ENCODE peak calls at places on chromosomes 2 and 18, in seven cellular contexts. One of them, this sample, is unnamed. For H3K4me1, the result is how much of the 10 kb centered on the place peaks cover.

GRCh38 chr2:173654146-173654895 is 299.6 kb downstream of the CDCA7 start:
- DNase-seq in sigmoid colon: no peak
- DNase-seq in A673: no peak
- DNase-seq in fibroblast of lung: no peak
- DNase-seq in uterus: no peak
- DNase-seq in heart right ventricle: no peak
- DNase-seq in Peyer's patch: no peak
- DNase-seq in this sample: no peak

GRCh38 chr2:156779416-156780117 is 343.4 kb downstream of the GPD2 start:
- DNase-seq in Peyer's patch: no peak
- DNase-seq in A673: no peak
- DNase-seq in sigmoid colon: no peak
- DNase-seq in fibroblast of lung: no peak
- DNase-seq in heart right ventricle: no peak
- DNase-seq in uterus: no peak
- DNase-seq in this sample: no peak

GRCh38 chr18:51054764-51055163 is 24.8 kb downstream of the SMAD4 start:
- DNase-seq in Peyer's patch: no peak
- DNase-seq in fibroblast of lung: no peak
- DNase-seq in sigmoid colon: no peak
- DNase-seq in uterus: no peak
- DNase-seq in heart right ventricle: no peak
- DNase-seq in A673: no peak
- DNase-seq in this sample: no peak

GRCh38 chr2:141554810-141555209 is 576.0 kb downstream of the LRP1B start:
- DNase-seq in sigmoid colon: no peak
- DNase-seq in fibroblast of lung: peak
- DNase-seq in uterus: no peak
- DNase-seq in heart right ventricle: no peak
- DNase-seq in Peyer's patch: no peak
- DNase-seq in A673: peak
- DNase-seq in this sample: no peak

GRCh38 chr2:73920577-73921545 is 5.8 kb upstream of the DGUOK start:
- DNase-seq in fibroblast of lung: peak
- DNase-seq in heart right ventricle: peak
- DNase-seq in sigmoid colon: peak
- DNase-seq in uterus: peak
- DNase-seq in A673: peak
- DNase-seq in Peyer's patch: peak
- DNase-seq in this sample: no peak

GRCh38 chr2:194700116-194700515 is 956.9 kb upstream of the SLC39A10 start:
- DNase-seq in uterus: no peak
- DNase-seq in A673: no peak
- DNase-seq in fibroblast of lung: no peak
- DNase-seq in heart right ventricle: no peak
- DNase-seq in sigmoid colon: no peak
- DNase-seq in Peyer's patch: no peak
- DNase-seq in this sample: no peak

GRCh38 chr2:166651080-166651675 is 157.1 kb upstream of the SCN7A start:
- DNase-seq in fibroblast of lung: peak
- DNase-seq in A673: peak
- DNase-seq in Peyer's patch: no peak
- DNase-seq in heart right ventricle: no peak
- DNase-seq in uterus: no peak
- DNase-seq in sigmoid colon: no peak
- DNase-seq in this sample: no peak

GRCh38 chr2:63658176-63658968 is 69.6 kb downstream of the MDH1 start:
- DNase-seq in uterus: no peak
- DNase-seq in Peyer's patch: no peak
- DNase-seq in sigmoid colon: no peak
- DNase-seq in fibroblast of lung: no peak
- DNase-seq in A673: no peak
- DNase-seq in heart right ventricle: no peak
- DNase-seq in this sample: no peak

GRCh38 chr2:24820175-24820513 is 26.9 kb downstream of the CENPO start:
- DNase-seq in A673: no peak
- DNase-seq in Peyer's patch: no peak
- DNase-seq in sigmoid colon: no peak
- DNase-seq in heart right ventricle: no peak
- DNase-seq in uterus: no peak
- DNase-seq in fibroblast of lung: no peak
- DNase-seq in this sample: peak

GRCh38 chr2:228016402-228016801 is 145.0 kb downstream of the DAW1 start:
- DNase-seq in sigmoid colon: no peak
- DNase-seq in uterus: no peak
- DNase-seq in heart right ventricle: no peak
- DNase-seq in Peyer's patch: no peak
- DNase-seq in fibroblast of lung: no peak
- DNase-seq in A673: no peak
- DNase-seq in this sample: no peak

GRCh38 chr18:57784034-57784815 is 18.9 kb downstream of the ATP8B1 start:
- DNase-seq in heart right ventricle: no peak
- DNase-seq in sigmoid colon: no peak
- DNase-seq in fibroblast of lung: peak
- DNase-seq in Peyer's patch: no peak
- DNase-seq in uterus: no peak
- DNase-seq in A673: peak
- DNase-seq in this sample: peak

GRCh38 chr2:172624996-172625395 is 69.1 kb downstream of the PDK1 start:
- DNase-seq in sigmoid colon: no peak
- DNase-seq in heart right ventricle: no peak
- DNase-seq in A673: no peak
- DNase-seq in Peyer's patch: no peak
- DNase-seq in uterus: no peak
- DNase-seq in fibroblast of lung: no peak
- DNase-seq in this sample: no peak

GRCh38 chr2:121253674-121254240 is 31.2 kb downstream of the TFCP2L1 start:
- DNase-seq in fibroblast of lung: no peak
- DNase-seq in heart right ventricle: no peak
- DNase-seq in uterus: no peak
- DNase-seq in A673: no peak
- DNase-seq in Peyer's patch: no peak
- DNase-seq in sigmoid colon: peak
- DNase-seq in this sample: no peak

GRCh38 chr2:226795281-226796011 is 4.2 kb downstream of the IRS1 start:
- DNase-seq in sigmoid colon: peak
- DNase-seq in heart right ventricle: peak
- DNase-seq in fibroblast of lung: peak
- DNase-seq in A673: no peak
- DNase-seq in Peyer's patch: no peak
- DNase-seq in uterus: peak
- DNase-seq in this sample: peak

GRCh38 chr18:49650426-49650891 is 88.6 kb downstream of the LIPG start:
- DNase-seq in heart right ventricle: no peak
- DNase-seq in Peyer's patch: no peak
- DNase-seq in fibroblast of lung: no peak
- DNase-seq in sigmoid colon: no peak
- DNase-seq in uterus: no peak
- DNase-seq in A673: no peak
- DNase-seq in this sample: no peak

GRCh38 chr18:48201952-48202898 is 207.0 kb downstream of the ZBTB7C start:
- DNase-seq in Peyer's patch: no peak
- DNase-seq in A673: no peak
- DNase-seq in fibroblast of lung: no peak
- DNase-seq in uterus: no peak
- DNase-seq in sigmoid colon: no peak
- DNase-seq in heart right ventricle: no peak
- DNase-seq in this sample: no peak

GRCh38 chr2:52536929-52537460 is 1230.6 kb upstream of the CHAC2 start:
- DNase-seq in sigmoid colon: no peak
- DNase-seq in fibroblast of lung: peak
- DNase-seq in uterus: no peak
- DNase-seq in heart right ventricle: no peak
- DNase-seq in A673: no peak
- DNase-seq in Peyer's patch: no peak
- DNase-seq in this sample: no peak

GRCh38 chr2:85387754-85388153 is 22.4 kb downstream of the CAPG start:
- DNase-seq in Peyer's patch: no peak
- DNase-seq in fibroblast of lung: no peak
- DNase-seq in uterus: no peak
- DNase-seq in heart right ventricle: no peak
- DNase-seq in sigmoid colon: peak
- DNase-seq in A673: no peak
- DNase-seq in this sample: no peak

GRCh38 chr2:45712538-45712937 is 61.1 kb downstream of the PRKCE start:
- DNase-seq in heart right ventricle: no peak
- DNase-seq in Peyer's patch: no peak
- DNase-seq in A673: no peak
- DNase-seq in uterus: no peak
- DNase-seq in fibroblast of lung: no peak
- DNase-seq in sigmoid colon: no peak
- DNase-seq in this sample: no peak

GRCh38 chr2:235263205-235264120 is 230.4 kb upstream of the AGAP1 start:
- DNase-seq in sigmoid colon: peak
- DNase-seq in A673: peak
- DNase-seq in heart right ventricle: peak
- DNase-seq in Peyer's patch: peak
- DNase-seq in fibroblast of lung: peak
- DNase-seq in uterus: peak
- DNase-seq in this sample: peak

GRCh38 chr2:54942373-54942772 is 107.9 kb downstream of the RTN4 start:
- DNase-seq in sigmoid colon: no peak
- DNase-seq in Peyer's patch: no peak
- DNase-seq in fibroblast of lung: no peak
- DNase-seq in A673: no peak
- DNase-seq in uterus: no peak
- DNase-seq in heart right ventricle: no peak
- DNase-seq in this sample: no peak

GRCh38 chr2:230927711-230928341 is 2.8 kb upstream of the GPR55 start:
- DNase-seq in sigmoid colon: peak
- DNase-seq in uterus: no peak
- DNase-seq in fibroblast of lung: no peak
- DNase-seq in Peyer's patch: no peak
- DNase-seq in A673: no peak
- DNase-seq in heart right ventricle: no peak
- DNase-seq in this sample: no peak

GRCh38 chr2:215354771-215355695 is 43.2 kb downstream of the ATIC start:
- DNase-seq in uterus: no peak
- DNase-seq in sigmoid colon: no peak
- DNase-seq in fibroblast of lung: peak
- DNase-seq in A673: no peak
- DNase-seq in heart right ventricle: no peak
- DNase-seq in Peyer's patch: no peak
- DNase-seq in this sample: no peak

DNA sequence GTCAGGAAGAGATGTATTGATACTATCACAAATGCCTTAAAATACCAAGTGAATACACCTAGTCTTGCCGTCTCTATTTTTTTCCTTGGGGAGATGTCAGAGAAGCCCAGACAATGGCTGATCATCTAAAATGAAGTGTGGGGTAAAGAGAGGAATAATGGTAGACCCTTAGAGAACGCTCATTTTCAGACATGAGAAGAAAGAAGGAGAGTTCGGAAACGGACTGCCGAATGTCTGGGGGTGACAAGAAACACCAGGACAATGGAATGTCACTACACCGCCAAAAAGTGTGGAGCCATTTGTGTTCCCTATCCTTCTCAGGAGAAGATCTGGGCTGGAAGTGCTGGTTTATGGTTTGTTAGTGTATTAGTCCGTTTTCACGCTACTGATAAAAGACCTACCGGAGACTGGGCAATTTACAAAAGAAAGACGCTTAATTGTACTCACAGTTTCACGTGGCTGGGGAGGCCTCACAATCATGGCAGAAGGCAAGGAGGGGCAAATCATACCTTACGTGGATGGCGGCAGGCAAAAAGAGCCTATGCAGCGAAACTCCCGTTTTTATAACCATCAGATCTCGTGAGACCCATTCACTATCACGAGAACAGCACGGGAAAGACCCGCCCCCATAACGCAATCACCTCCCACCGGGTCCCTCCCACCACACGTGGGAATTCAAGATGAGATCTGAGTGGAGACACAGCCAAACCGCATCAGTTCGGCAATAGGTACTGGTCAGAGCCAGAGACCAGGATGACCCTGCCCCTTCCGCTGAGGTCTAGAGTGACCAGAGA is 743.7 kb downstream of the GALR1 start:
- DNase-seq in heart right ventricle: no peak
- DNase-seq in Peyer's patch: no peak
- DNase-seq in A673: no peak
- DNase-seq in fibroblast of lung: no peak
- DNase-seq in uterus: no peak
- DNase-seq in sigmoid colon: no peak
- DNase-seq in this sample: no peak
- H3K4me3 ChIP-seq in heart right ventricle: no peak
- H3K4me3 ChIP-seq in Peyer's patch: no peak
- H3K4me3 ChIP-seq in A673: no peak
- H3K4me3 ChIP-seq in fibroblast of lung: no peak
- H3K4me3 ChIP-seq in uterus: no peak
- H3K4me3 ChIP-seq in sigmoid colon: no peak
- H3K4me3 ChIP-seq in this sample: no peak

DNA sequence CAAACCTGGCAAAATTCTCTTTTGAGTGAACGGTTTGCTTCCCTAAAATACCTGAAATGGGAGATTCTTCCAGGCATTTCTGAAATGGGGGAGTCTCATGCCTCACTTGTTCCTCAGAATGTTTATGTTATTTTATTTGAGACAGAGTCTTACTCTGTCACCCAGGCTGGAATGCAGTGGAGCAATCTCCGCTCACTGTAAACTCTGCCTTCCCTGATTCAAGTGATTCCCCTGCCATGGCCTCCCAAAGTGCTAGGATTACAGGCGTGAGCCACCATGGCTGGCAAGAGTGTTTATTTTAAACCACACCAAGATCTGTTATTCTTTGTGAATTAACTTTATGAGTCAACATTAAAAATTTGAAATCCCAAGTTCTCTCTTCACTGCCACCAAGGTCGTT is 6.4 kb upstream of the FHL2 start:
- DNase-seq in sigmoid colon: no peak
- DNase-seq in uterus: no peak
- DNase-seq in fibroblast of lung: peak
- DNase-seq in A673: no peak
- DNase-seq in heart right ventricle: no peak
- DNase-seq in Peyer's patch: no peak
- DNase-seq in this sample: no peak
- H3K4me1 ChIP-seq in sigmoid colon: under half
- H3K4me1 ChIP-seq in uterus: under half
- H3K4me1 ChIP-seq in fibroblast of lung: under half
- H3K4me1 ChIP-seq in A673: under half
- H3K4me1 ChIP-seq in heart right ventricle: half or more
- H3K4me1 ChIP-seq in Peyer's patch: under half
- H3K4me1 ChIP-seq in this sample: under half

DNA sequence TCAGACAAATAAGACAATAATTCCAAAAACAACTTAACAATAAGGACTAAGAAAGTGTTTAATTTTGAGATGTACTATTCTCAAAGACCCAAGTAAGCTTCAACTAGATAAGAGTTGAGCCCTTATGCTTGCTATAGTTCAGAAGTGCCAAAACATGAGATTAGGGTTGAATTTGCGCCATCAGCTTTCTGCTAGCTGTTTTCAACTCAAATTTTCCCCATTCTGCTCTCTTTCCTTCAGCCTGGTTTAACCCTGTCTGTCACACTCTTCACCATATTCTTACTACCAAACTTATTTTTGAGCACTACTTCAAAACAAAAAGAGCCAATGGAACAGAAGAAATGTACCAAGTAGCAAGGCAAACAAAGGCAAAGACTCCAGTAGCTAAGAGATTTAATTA is 4.1 kb downstream of the NFE2L2 start:
- DNase-seq in sigmoid colon: no peak
- DNase-seq in heart right ventricle: no peak
- DNase-seq in Peyer's patch: no peak
- DNase-seq in A673: no peak
- DNase-seq in fibroblast of lung: no peak
- DNase-seq in uterus: no peak
- DNase-seq in this sample: no peak
- H3K4me3 ChIP-seq in sigmoid colon: peak
- H3K4me3 ChIP-seq in heart right ventricle: peak
- H3K4me3 ChIP-seq in Peyer's patch: no peak
- H3K4me3 ChIP-seq in A673: no peak
- H3K4me3 ChIP-seq in fibroblast of lung: peak
- H3K4me3 ChIP-seq in uterus: no peak
- H3K4me3 ChIP-seq in this sample: peak

GRCh38 chr2:10331702-10332401 is 29.1 kb downstream of the HPCAL1 start:
- DNase-seq in sigmoid colon: no peak
- DNase-seq in A673: no peak
- DNase-seq in fibroblast of lung: no peak
- DNase-seq in uterus: no peak
- DNase-seq in Peyer's patch: peak
- DNase-seq in heart right ventricle: no peak
- DNase-seq in this sample: no peak
- H3K4me1 ChIP-seq in sigmoid colon: under half
- H3K4me1 ChIP-seq in A673: under half
- H3K4me1 ChIP-seq in fibroblast of lung: under half
- H3K4me1 ChIP-seq in uterus: under half
- H3K4me1 ChIP-seq in Peyer's patch: under half
- H3K4me1 ChIP-seq in heart right ventricle: half or more
- H3K4me1 ChIP-seq in this sample: under half

This sample was measured in kidney.